ENCODE peak calls at places on chromosome 22, in six cellular contexts. F is uterus, Z is fibroblast of lung, V is spleen, T is thoracic aorta, Q is right atrium auricular region. X is an unnamed sample. For H3K4me1, the result is how much of the 10 kb centered on the place peaks cover.

GRCh38 chr22:46673205-46673604 is 53.0 kb downstream of the GRAMD4 start:
- DNase-seq in Q (no peak), V (no peak), Z (no peak), T (no peak), F (no peak), X (no peak)

GRCh38 chr22:47036936-47037485 is 274.6 kb downstream of the TBC1D22A start:
- DNase-seq in Q (no peak), V (peak), T (no peak), F (no peak), Z (no peak), X (no peak)

GRCh38 chr22:48920776-48921241 is 906.9 kb downstream of the BRD1 start:
- DNase-seq in V (no peak), Z (no peak), Q (peak), F (no peak), T (no peak), X (no peak)

GRCh38 chr22:30305906-30306628 is 16.8 kb upstream of the CASTOR1 start:
- DNase-seq in Z (no peak), V (no peak), F (no peak), T (no peak), Q (no peak), X (no peak)

GRCh38 chr22:31212783-31213626 is 907 bp downstream of the LIMK2 start:
- DNase-seq in Q (no peak), T (no peak), Z (no peak), V (peak), F (no peak), X (no peak)

GRCh38 chr22:30279389-30279788 is 9.9 kb downstream of the CASTOR1 start:
- DNase-seq in Q (no peak), Z (no peak), T (no peak), V (no peak), F (no peak), X (peak)

GRCh38 chr22:35172452-35172851 is 84.8 kb upstream of the HMGXB4 start:
- DNase-seq in Z (no peak), Q (no peak), V (no peak), T (no peak), F (no peak), X (no peak)

GRCh38 chr22:19693981-19694670 is 20.2 kb upstream of the SEPTIN5 start:
- DNase-seq in F (no peak), Z (no peak), Q (no peak), V (peak), T (no peak), X (peak)

GRCh38 chr22:36301384-36301828 is 48.5 kb downstream of the APOL1 start:
- DNase-seq in F (peak), T (no peak), V (peak), Q (peak), Z (peak), X (peak)

GRCh38 chr22:25199726-25200520 is at the start of gene CRYBB3:
- DNase-seq in Z (no peak), T (no peak), V (no peak), Q (no peak), F (no peak), X (no peak)

GRCh38 chr22:43305806-43306205 is 37.4 kb downstream of the SCUBE1 start:
- DNase-seq in V (no peak), T (no peak), Z (no peak), F (no peak), Q (no peak), X (no peak)

GRCh38 chr22:26579331-26579886 is 10.5 kb downstream of the TPST2 start:
- DNase-seq in Q (no peak), V (peak), F (no peak), Z (no peak), T (no peak), X (no peak)

GRCh38 chr22:37631448-37632173 is 7.9 kb upstream of the SH3BP1 start:
- DNase-seq in Q (no peak), V (peak), T (no peak), Z (no peak), F (no peak), X (no peak)

GRCh38 chr22:37569921-37570660 is 9.8 kb downstream of the LGALS2 start:
- DNase-seq in F (no peak), Q (no peak), T (no peak), Z (no peak), V (no peak), X (no peak)

GRCh38 chr22:19885841-19886592 is 31.3 kb upstream of the GNB1L start:
- DNase-seq in T (no peak), Z (no peak), V (peak), Q (no peak), F (no peak), X (no peak)

GRCh38 chr22:28893810-28894209 is 10.4 kb downstream of the ZNRF3 start:
- DNase-seq in V (no peak), T (no peak), Q (no peak), F (no peak), Z (no peak), X (no peak)

GRCh38 chr22:43400449-43400848 is 11.4 kb upstream of the MPPED1 start:
- DNase-seq in F (no peak), Z (no peak), Q (no peak), V (peak), T (no peak), X (no peak)

GRCh38 chr22:20644071-20644642 is 129.8 kb upstream of the SERPIND1 start:
- DNase-seq in F (no peak), Q (no peak), V (no peak), Z (no peak), T (no peak), X (peak)

DNA sequence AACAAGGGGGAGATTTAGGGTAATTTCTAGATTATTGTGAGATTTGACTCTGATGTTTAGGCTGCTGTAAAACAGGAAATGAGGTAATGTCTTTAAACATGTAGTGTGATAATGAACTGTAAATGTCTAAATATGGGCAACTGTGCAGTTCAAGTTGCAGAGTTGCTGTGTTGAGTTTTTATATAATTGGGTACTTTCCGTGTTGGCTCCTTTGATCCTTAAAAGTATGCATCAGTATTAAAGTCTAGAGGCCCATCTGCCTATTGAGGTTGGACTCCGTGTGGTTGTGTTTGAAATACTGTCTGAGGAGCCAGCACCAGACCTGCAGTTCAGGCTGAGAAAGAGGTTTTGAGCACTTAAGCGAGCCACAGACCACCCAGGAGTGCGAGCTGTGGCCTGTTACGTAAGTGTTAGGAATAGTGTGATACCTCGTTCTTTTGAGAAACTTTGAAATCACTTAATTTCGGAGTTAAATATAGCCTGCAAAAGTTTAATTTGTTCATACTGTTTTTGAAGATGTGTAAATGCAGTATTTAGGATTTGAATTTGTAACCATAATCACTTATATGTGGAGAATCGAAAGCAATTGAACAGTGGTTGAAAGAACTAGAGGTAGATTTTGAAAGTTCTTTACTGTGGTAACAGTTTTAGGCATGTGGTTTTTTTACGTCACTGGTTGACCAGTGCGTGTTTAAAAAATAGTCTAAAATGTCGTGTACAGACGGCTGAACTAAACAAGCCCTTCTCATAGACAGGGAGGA is 9.0 kb downstream of the FAM118A start:
- DNase-seq in V (no peak), Z (peak), Q (no peak), F (no peak), T (no peak), X (no peak)
- H3K4me3 ChIP-seq in V (peak), Z (peak), Q (no peak), F (no peak), T (peak), X (peak)

GRCh38 chr22:23146842-23147205 is 1.5 kb downstream of the RAB36 start:
- DNase-seq in V (no peak), T (no peak), Z (no peak), F (no peak), Q (no peak), X (no peak)

GRCh38 chr22:23149743-23150238 is 4.5 kb downstream of the RAB36 start:
- DNase-seq in V (peak), T (no peak), Z (no peak), Q (no peak), F (no peak), X (no peak)

GRCh38 chr22:23150762-23151161 is 5.5 kb downstream of the RAB36 start:
- DNase-seq in F (no peak), Q (no peak), Z (no peak), V (no peak), T (no peak), X (no peak)

GRCh38 chr22:23144926-23145906 is at the start of gene RAB36:
- DNase-seq in V (peak), Q (peak), F (peak), T (peak), Z (peak), X (peak)

DNA sequence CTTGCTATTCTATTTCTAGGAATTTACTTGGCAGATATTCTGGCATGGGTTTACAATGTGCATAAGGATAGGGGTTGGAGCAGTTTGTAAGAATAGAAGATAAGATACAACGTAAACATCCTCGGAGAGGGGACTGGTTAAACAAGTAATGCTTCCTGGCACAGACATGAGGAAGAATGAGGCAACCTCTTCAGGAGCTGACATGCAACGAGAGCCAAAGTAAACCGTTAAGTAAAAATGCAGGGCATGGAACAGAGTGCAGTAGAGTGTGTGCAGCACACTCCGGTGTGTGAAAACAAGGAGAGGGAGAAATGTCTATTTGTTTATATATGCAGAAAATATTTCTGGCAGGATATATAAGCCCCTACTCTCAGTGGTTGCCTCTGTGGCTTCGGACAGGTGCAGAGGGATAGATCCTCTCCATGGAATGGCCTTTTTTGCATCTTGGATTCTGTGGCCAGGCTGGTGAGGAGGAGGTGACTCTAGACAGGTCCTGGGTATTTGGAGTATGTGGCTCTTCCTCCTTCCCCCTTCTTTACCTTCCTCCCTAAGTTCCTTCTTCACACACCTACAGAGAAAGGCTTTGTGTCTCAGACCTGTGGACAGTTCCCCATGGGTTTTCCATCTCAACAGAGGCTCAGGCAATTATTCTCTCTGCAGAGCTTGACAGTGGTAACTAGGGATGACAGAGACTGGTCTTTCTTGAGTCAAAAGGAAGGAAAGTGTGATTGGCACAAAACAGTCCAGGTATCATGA is 2.5 kb downstream of the RAB36 start:
- DNase-seq in T (no peak), F (no peak), V (no peak), Q (no peak), Z (peak), X (no peak)
- H3K4me1 ChIP-seq in T (under half), F (under half), V (under half), Q (under half), Z (under half), X (under half)

GRCh38 chr22:41498322-41498721 is 29.4 kb downstream of the ACO2 start:
- DNase-seq in T (no peak), Q (no peak), Z (no peak), F (peak), V (no peak), X (no peak)

GRCh38 chr22:41500303-41500702 is 31.4 kb downstream of the ACO2 start:
- DNase-seq in Z (no peak), Q (no peak), F (no peak), V (no peak), T (no peak), X (no peak)

GRCh38 chr22:41504397-41504796 is 35.5 kb downstream of the ACO2 start:
- DNase-seq in Q (no peak), F (peak), Z (no peak), V (no peak), T (peak), X (peak)

GRCh38 chr22:41499624-41500280 is 30.8 kb downstream of the ACO2 start:
- DNase-seq in V (no peak), Q (no peak), F (no peak), T (no peak), Z (no peak), X (no peak)

DNA sequence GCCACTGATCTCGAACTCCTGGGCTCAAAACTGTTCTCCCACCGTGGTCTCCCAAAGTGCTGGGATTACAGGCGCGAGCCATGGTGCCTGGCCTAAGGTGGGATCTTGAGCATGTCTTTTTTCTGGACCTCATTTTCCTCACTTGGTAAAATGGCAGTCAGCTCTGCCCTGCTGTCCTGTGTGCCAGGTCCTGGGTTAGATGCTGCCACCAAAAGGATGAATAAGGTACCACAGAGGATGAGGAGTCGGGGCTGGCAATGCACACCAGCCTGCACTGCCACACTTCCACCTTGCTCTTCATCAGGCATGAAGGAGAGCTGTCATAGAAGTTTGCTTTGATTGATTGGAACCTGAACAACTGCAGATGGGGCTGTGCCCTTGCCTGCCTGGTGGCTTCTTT is 32.3 kb downstream of the ACO2 start:
- DNase-seq in V (no peak), F (no peak), Q (no peak), Z (no peak), T (no peak), X (no peak)
- TF ChIP-seq CTCF in V (no peak), F (no peak), Q (peak), Z (peak), T (no peak), X (no peak)

GRCh38 chr22:39077513-39077840 is 402 bp downstream of the APOBEC3G start:
- DNase-seq in Z (no peak), V (no peak), F (no peak), T (no peak), Q (no peak), X (no peak)
- H3K4me3 ChIP-seq in Z (peak), V (peak), F (peak), T (peak), Q (peak), X (peak)

X was measured in ascending aorta.